ENCODE peak calls at places on chromosomes 12 and 14, in nine cellular contexts. Z, D, E, Y, R, A, P, V and C are unnamed samples.
A peak's percentile ranks its signal among the peaks of the same experiment; 100 is the strongest.

GRCh38 chr14:57388072-57388471 is 2.3 kb upstream of the NAA30 start:
- DNase-seq in Z (no peak), D (no peak), E (no peak), Y (no peak), R (no peak), A (no peak), P (no peak), V (no peak), C (no peak)

GRCh38 chr12:91502208-91502607 is 319.6 kb upstream of the DCN start:
- DNase-seq in Z (no peak), D (no peak), E (no peak), Y (no peak), R (no peak), A (no peak), P (no peak), V (no peak), C (no peak)

GRCh38 chr12:62629413-62629812 is 162.8 kb downstream of the MON2 start:
- DNase-seq in Z (no peak), D (no peak), E (no peak), Y (no peak), R (no peak), A (no peak), P (no peak), V (no peak), C (no peak)

GRCh38 chr12:85829391-85829790 is 6.8 kb downstream of the RASSF9 start:
- DNase-seq in Z (peak; percentile 81), D (no peak), E (peak; percentile 49), Y (peak; percentile 53), R (no peak), A (peak; percentile 52), P (no peak), V (no peak), C (no peak)

GRCh38 chr12:57242691-57243454 is 8.1 kb downstream of the STAC3 start:
- DNase-seq in Z (peak; percentile 66), D (no peak), E (peak; percentile 47), Y (peak; percentile 56), R (peak; percentile 72), A (peak; percentile 57), P (no peak), V (peak; percentile 70), C (peak; percentile 91)

GRCh38 chr12:51326762-51327439 is 2.9 kb upstream of the BIN2 start:
- DNase-seq in Z (peak; percentile 59), D (peak; percentile 77), E (peak; percentile 55), Y (peak; percentile 94), R (no peak), A (peak; percentile 91), P (peak; percentile 37), V (no peak), C (peak; percentile 67)

GRCh38 chr14:37048666-37049071 is 123.7 kb downstream of the SLC25A21 start:
- DNase-seq in Z (peak; percentile 86), D (no peak), E (peak; percentile 50), Y (no peak), R (no peak), A (no peak), P (no peak), V (no peak), C (no peak)

GRCh38 chr14:68283378-68284123 is 464.0 kb downstream of the RAD51B start:
- DNase-seq in Z (no peak), D (peak; percentile 95), E (no peak), Y (peak; percentile 34), R (no peak), A (no peak), P (peak; percentile 32), V (no peak), C (no peak)

GRCh38 chr14:68263563-68264350 is 444.2 kb downstream of the RAD51B start:
- DNase-seq in Z (no peak), D (no peak), E (no peak), Y (peak; percentile 63), R (no peak), A (peak; percentile 58), P (no peak), V (no peak), C (no peak)

GRCh38 chr12:69157023-69157655 is 82.2 kb upstream of the CPSF6 start:
- DNase-seq in Z (peak; percentile 82), D (peak; percentile 64), E (peak; percentile 84), Y (peak; percentile 90), R (peak; percentile 95), A (peak; percentile 86), P (peak; percentile 77), V (peak; percentile 93), C (peak; percentile 83)

GRCh38 chr12:42706331-42706730 is 116.8 kb upstream of the PRICKLE1 start:
- DNase-seq in Z (no peak), D (no peak), E (no peak), Y (no peak), R (no peak), A (no peak), P (no peak), V (no peak), C (no peak)

GRCh38 chr14:69852897-69853296 is 26.3 kb upstream of the SMOC1 start:
- DNase-seq in Z (no peak), D (no peak), E (no peak), Y (no peak), R (no peak), A (no peak), P (no peak), V (no peak), C (no peak)

GRCh38 chr12:123478762-123479161 is 20.8 kb downstream of the SNRNP35 start:
- DNase-seq in Z (no peak), D (no peak), E (peak; percentile 41), Y (peak; percentile 7), R (no peak), A (peak; percentile 17), P (peak; percentile 79), V (no peak), C (no peak)

GRCh38 chr12:19088576-19088975 is 41.0 kb upstream of the PLEKHA5 start:
- DNase-seq in Z (no peak), D (no peak), E (no peak), Y (no peak), R (no peak), A (no peak), P (no peak), V (no peak), C (no peak)

DNA sequence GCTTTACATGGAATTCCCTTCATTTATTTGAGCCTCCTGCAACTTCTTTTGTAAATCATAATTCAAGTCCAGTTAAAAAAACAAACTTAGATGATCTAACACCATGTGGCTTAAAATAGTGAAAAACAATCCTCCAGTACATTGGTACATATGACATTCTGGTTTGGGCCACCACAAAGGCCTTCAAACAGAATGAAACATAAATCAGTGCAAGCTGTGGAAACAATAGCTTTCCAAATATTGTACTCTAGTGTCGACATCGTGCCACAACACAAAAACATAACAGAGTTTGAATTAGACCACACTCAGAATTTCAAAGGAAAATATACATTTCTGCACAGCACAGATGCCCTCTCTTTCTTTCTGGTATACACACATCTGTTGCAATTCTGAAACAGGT is 751.3 kb downstream of the SLC6A15 start:
- DNase-seq in Z (no peak), D (no peak), E (peak; percentile 50), Y (no peak), R (no peak), A (no peak), P (no peak), V (no peak), C (no peak)
- TF ChIP-seq CTCF in Z (no peak), D (no peak), E (no peak), Y (no peak), R (no peak), A (no peak), P (no peak), V (no peak), C (no peak)

GRCh38 chr14:74549588-74549987 is 56.0 kb downstream of the ISCA2 start:
- DNase-seq in Z (peak; percentile 75), D (no peak), E (no peak), Y (peak; percentile 27), R (no peak), A (peak; percentile 31), P (no peak), V (no peak), C (peak; percentile 19)
- TF ChIP-seq CTCF in Z (peak; percentile 76), D (no peak), E (peak; percentile 41), Y (peak; percentile 39), R (no peak), A (peak; percentile 49), P (no peak), V (no peak), C (peak; percentile 19)

GRCh38 chr12:105831372-105831771 is 307.4 kb downstream of the NUAK1 start:
- DNase-seq in Z (no peak), D (no peak), E (no peak), Y (no peak), R (no peak), A (no peak), P (no peak), V (no peak), C (no peak)
- TF ChIP-seq CTCF in Z (no peak), D (no peak), E (no peak), Y (no peak), R (no peak), A (no peak), P (no peak), V (no peak), C (peak; percentile 9)

GRCh38 chr12:132617822-132618682 is 524 bp upstream of the P2RX2 start:
- DNase-seq in Z (no peak), D (no peak), E (no peak), Y (no peak), R (no peak), A (no peak), P (no peak), V (no peak), C (no peak)

GRCh38 chr12:132617135-132617701 is 1.4 kb upstream of the P2RX2 start:
- DNase-seq in Z (no peak), D (no peak), E (no peak), Y (no peak), R (no peak), A (no peak), P (no peak), V (no peak), C (no peak)

GRCh38 chr12:132614029-132614428 is 3.6 kb upstream of the LRCOL1 start:
- DNase-seq in Z (no peak), D (no peak), E (no peak), Y (no peak), R (no peak), A (no peak), P (no peak), V (no peak), C (no peak)

GRCh38 chr12:132615579-132616066 is 3.0 kb upstream of the P2RX2 start:
- DNase-seq in Z (no peak), D (no peak), E (no peak), Y (no peak), R (no peak), A (no peak), P (no peak), V (no peak), C (no peak)

DNA sequence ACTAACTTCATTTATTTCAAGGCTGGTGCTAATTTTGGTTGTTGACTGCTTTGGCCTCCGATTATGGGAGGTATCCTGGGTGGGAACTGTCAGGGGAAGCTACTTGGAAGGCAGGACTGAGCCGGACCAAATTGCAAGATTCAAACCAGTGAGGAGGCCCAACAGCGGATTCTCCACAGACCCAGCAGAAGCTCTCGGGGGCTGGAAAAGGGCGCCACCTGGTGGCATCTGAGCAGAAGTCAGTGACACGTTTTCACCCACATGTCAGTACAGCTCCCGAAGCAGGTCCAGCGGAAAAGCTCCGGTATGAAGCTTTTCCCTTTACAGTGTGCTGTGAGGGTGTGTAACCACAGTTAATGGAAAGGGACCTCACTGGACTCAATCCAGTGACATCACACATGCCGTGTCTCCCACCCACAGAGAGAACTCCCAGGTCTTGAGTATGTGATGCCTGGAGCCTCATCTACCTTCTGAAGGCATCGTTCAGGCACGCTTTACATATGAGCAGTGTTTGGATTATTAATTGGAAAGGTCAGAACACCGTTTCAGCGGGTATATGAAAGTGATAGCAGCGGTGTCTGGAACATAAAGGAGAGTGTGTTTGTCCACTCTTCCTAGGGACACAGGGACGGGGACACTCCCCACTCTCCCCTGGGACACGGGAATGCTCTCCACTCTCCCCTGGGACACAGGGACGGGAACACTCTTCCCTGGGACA is 3.6 kb upstream of the P2RX2 start:
- DNase-seq in Z (peak; percentile 83), D (peak; percentile 26), E (peak; percentile 82), Y (peak; percentile 90), R (peak; percentile 83), A (peak; percentile 89), P (peak; percentile 72), V (peak; percentile 79), C (peak; percentile 81)
- TF ChIP-seq CTCF in Z (peak; percentile 81), D (peak; percentile 88), E (peak; percentile 90), Y (peak; percentile 91), R (peak; percentile 91), A (peak; percentile 89), P (peak; percentile 83), V (peak; percentile 51), C (peak; percentile 82)